ENCODE peak calls at places on chromosomes 12 and 14, in seven cellular contexts. One of them, this sample, is unnamed.

GRCh38 chr12:69898236-69898635 is 73.2 kb downstream of the MYRFL start:
- DNase-seq in activated CD4-positive, alpha-beta T cell treated with anti-CD3 and anti-CD28 coated beads, Interleukin-2, amount 50 U/mL, for 24 hours: no peak
- DNase-seq in pancreas: no peak
- DNase-seq in activated T-cell treated with anti-CD3 and anti-CD28 coated beads, Interleukin-2, amount 50 U/mL, for 4 hours: no peak
- DNase-seq in DMS79 treated with DMSO at 0.1 percent for 48 hours: no peak
- DNase-seq in H54: no peak
- DNase-seq in lower leg skin: no peak
- DNase-seq in this sample: no peak

GRCh38 chr12:83559650-83560049 is 872.9 kb downstream of the TMTC2 start:
- DNase-seq in activated CD4-positive, alpha-beta T cell treated with anti-CD3 and anti-CD28 coated beads, Interleukin-2, amount 50 U/mL, for 24 hours: no peak
- DNase-seq in pancreas: no peak
- DNase-seq in activated T-cell treated with anti-CD3 and anti-CD28 coated beads, Interleukin-2, amount 50 U/mL, for 4 hours: no peak
- DNase-seq in DMS79 treated with DMSO at 0.1 percent for 48 hours: no peak
- DNase-seq in H54: no peak
- DNase-seq in lower leg skin: no peak
- DNase-seq in this sample: no peak

GRCh38 chr14:64779472-64779871 is 75.2 kb downstream of the PLEKHG3 start:
- DNase-seq in activated CD4-positive, alpha-beta T cell treated with anti-CD3 and anti-CD28 coated beads, Interleukin-2, amount 50 U/mL, for 24 hours: no peak
- DNase-seq in pancreas: no peak
- DNase-seq in activated T-cell treated with anti-CD3 and anti-CD28 coated beads, Interleukin-2, amount 50 U/mL, for 4 hours: no peak
- DNase-seq in DMS79 treated with DMSO at 0.1 percent for 48 hours: no peak
- DNase-seq in H54: no peak
- DNase-seq in lower leg skin: no peak
- DNase-seq in this sample: no peak

GRCh38 chr12:24561411-24561871 is 387.5 kb downstream of the BCAT1 start:
- DNase-seq in activated CD4-positive, alpha-beta T cell treated with anti-CD3 and anti-CD28 coated beads, Interleukin-2, amount 50 U/mL, for 24 hours: no peak
- DNase-seq in pancreas: peak
- DNase-seq in activated T-cell treated with anti-CD3 and anti-CD28 coated beads, Interleukin-2, amount 50 U/mL, for 4 hours: no peak
- DNase-seq in DMS79 treated with DMSO at 0.1 percent for 48 hours: no peak
- DNase-seq in H54: no peak
- DNase-seq in lower leg skin: no peak
- DNase-seq in this sample: no peak

GRCh38 chr12:6165418-6165817 is 34.8 kb upstream of the CD9 start:
- DNase-seq in activated CD4-positive, alpha-beta T cell treated with anti-CD3 and anti-CD28 coated beads, Interleukin-2, amount 50 U/mL, for 24 hours: no peak
- DNase-seq in pancreas: no peak
- DNase-seq in activated T-cell treated with anti-CD3 and anti-CD28 coated beads, Interleukin-2, amount 50 U/mL, for 4 hours: no peak
- DNase-seq in DMS79 treated with DMSO at 0.1 percent for 48 hours: no peak
- DNase-seq in H54: no peak
- DNase-seq in lower leg skin: no peak
- DNase-seq in this sample: no peak

GRCh38 chr12:72081787-72082186 is 143.1 kb downstream of the TPH2 start:
- DNase-seq in activated CD4-positive, alpha-beta T cell treated with anti-CD3 and anti-CD28 coated beads, Interleukin-2, amount 50 U/mL, for 24 hours: no peak
- DNase-seq in pancreas: no peak
- DNase-seq in activated T-cell treated with anti-CD3 and anti-CD28 coated beads, Interleukin-2, amount 50 U/mL, for 4 hours: no peak
- DNase-seq in DMS79 treated with DMSO at 0.1 percent for 48 hours: no peak
- DNase-seq in H54: no peak
- DNase-seq in lower leg skin: no peak
- DNase-seq in this sample: no peak

GRCh38 chr12:15525414-15525813 is 203.1 kb downstream of the PTPRO start:
- DNase-seq in activated CD4-positive, alpha-beta T cell treated with anti-CD3 and anti-CD28 coated beads, Interleukin-2, amount 50 U/mL, for 24 hours: no peak
- DNase-seq in pancreas: no peak
- DNase-seq in activated T-cell treated with anti-CD3 and anti-CD28 coated beads, Interleukin-2, amount 50 U/mL, for 4 hours: no peak
- DNase-seq in DMS79 treated with DMSO at 0.1 percent for 48 hours: no peak
- DNase-seq in H54: no peak
- DNase-seq in lower leg skin: no peak
- DNase-seq in this sample: no peak

GRCh38 chr12:115375188-115375991 is 691.4 kb upstream of the TBX3 start:
- DNase-seq in activated CD4-positive, alpha-beta T cell treated with anti-CD3 and anti-CD28 coated beads, Interleukin-2, amount 50 U/mL, for 24 hours: no peak
- DNase-seq in pancreas: no peak
- DNase-seq in activated T-cell treated with anti-CD3 and anti-CD28 coated beads, Interleukin-2, amount 50 U/mL, for 4 hours: no peak
- DNase-seq in DMS79 treated with DMSO at 0.1 percent for 48 hours: no peak
- DNase-seq in H54: peak
- DNase-seq in lower leg skin: no peak
- DNase-seq in this sample: no peak

GRCh38 chr14:104371917-104372316 is 207.6 kb upstream of the C14orf180 start:
- DNase-seq in activated CD4-positive, alpha-beta T cell treated with anti-CD3 and anti-CD28 coated beads, Interleukin-2, amount 50 U/mL, for 24 hours: no peak
- DNase-seq in pancreas: no peak
- DNase-seq in activated T-cell treated with anti-CD3 and anti-CD28 coated beads, Interleukin-2, amount 50 U/mL, for 4 hours: no peak
- DNase-seq in DMS79 treated with DMSO at 0.1 percent for 48 hours: no peak
- DNase-seq in H54: no peak
- DNase-seq in lower leg skin: no peak
- DNase-seq in this sample: no peak

GRCh38 chr12:47672068-47672467 is 33.8 kb downstream of the RPAP3 start:
- DNase-seq in activated CD4-positive, alpha-beta T cell treated with anti-CD3 and anti-CD28 coated beads, Interleukin-2, amount 50 U/mL, for 24 hours: no peak
- DNase-seq in pancreas: no peak
- DNase-seq in activated T-cell treated with anti-CD3 and anti-CD28 coated beads, Interleukin-2, amount 50 U/mL, for 4 hours: no peak
- DNase-seq in DMS79 treated with DMSO at 0.1 percent for 48 hours: no peak
- DNase-seq in H54: no peak
- DNase-seq in lower leg skin: no peak
- DNase-seq in this sample: no peak

GRCh38 chr12:101209319-101210302 is at the start of gene SLC5A8:
- DNase-seq in activated CD4-positive, alpha-beta T cell treated with anti-CD3 and anti-CD28 coated beads, Interleukin-2, amount 50 U/mL, for 24 hours: no peak
- DNase-seq in pancreas: no peak
- DNase-seq in activated T-cell treated with anti-CD3 and anti-CD28 coated beads, Interleukin-2, amount 50 U/mL, for 4 hours: no peak
- DNase-seq in DMS79 treated with DMSO at 0.1 percent for 48 hours: peak
- DNase-seq in H54: no peak
- DNase-seq in lower leg skin: no peak
- DNase-seq in this sample: no peak

GRCh38 chr12:11752403-11753150 is 103.1 kb downstream of the ETV6 start:
- DNase-seq in activated CD4-positive, alpha-beta T cell treated with anti-CD3 and anti-CD28 coated beads, Interleukin-2, amount 50 U/mL, for 24 hours: no peak
- DNase-seq in pancreas: no peak
- DNase-seq in activated T-cell treated with anti-CD3 and anti-CD28 coated beads, Interleukin-2, amount 50 U/mL, for 4 hours: no peak
- DNase-seq in DMS79 treated with DMSO at 0.1 percent for 48 hours: no peak
- DNase-seq in H54: no peak
- DNase-seq in lower leg skin: no peak
- DNase-seq in this sample: no peak

GRCh38 chr12:54049164-54049563 is 4.5 kb upstream of the HOXC4 start:
- DNase-seq in activated CD4-positive, alpha-beta T cell treated with anti-CD3 and anti-CD28 coated beads, Interleukin-2, amount 50 U/mL, for 24 hours: no peak
- DNase-seq in pancreas: no peak
- DNase-seq in activated T-cell treated with anti-CD3 and anti-CD28 coated beads, Interleukin-2, amount 50 U/mL, for 4 hours: no peak
- DNase-seq in DMS79 treated with DMSO at 0.1 percent for 48 hours: no peak
- DNase-seq in H54: no peak
- DNase-seq in lower leg skin: no peak
- DNase-seq in this sample: no peak

GRCh38 chr12:6335451-6336078 is 6.3 kb downstream of the TNFRSF1A start:
- DNase-seq in activated CD4-positive, alpha-beta T cell treated with anti-CD3 and anti-CD28 coated beads, Interleukin-2, amount 50 U/mL, for 24 hours: peak
- DNase-seq in pancreas: peak
- DNase-seq in activated T-cell treated with anti-CD3 and anti-CD28 coated beads, Interleukin-2, amount 50 U/mL, for 4 hours: peak
- DNase-seq in DMS79 treated with DMSO at 0.1 percent for 48 hours: peak
- DNase-seq in H54: no peak
- DNase-seq in lower leg skin: peak
- DNase-seq in this sample: no peak

GRCh38 chr12:93698307-93699092 is 21.3 kb downstream of the CRADD start:
- DNase-seq in activated CD4-positive, alpha-beta T cell treated with anti-CD3 and anti-CD28 coated beads, Interleukin-2, amount 50 U/mL, for 24 hours: no peak
- DNase-seq in pancreas: no peak
- DNase-seq in activated T-cell treated with anti-CD3 and anti-CD28 coated beads, Interleukin-2, amount 50 U/mL, for 4 hours: no peak
- DNase-seq in DMS79 treated with DMSO at 0.1 percent for 48 hours: peak
- DNase-seq in H54: no peak
- DNase-seq in lower leg skin: no peak
- DNase-seq in this sample: no peak

GRCh38 chr12:49091056-49091835 is 3.4 kb downstream of the DHH start:
- DNase-seq in activated CD4-positive, alpha-beta T cell treated with anti-CD3 and anti-CD28 coated beads, Interleukin-2, amount 50 U/mL, for 24 hours: no peak
- DNase-seq in pancreas: no peak
- DNase-seq in activated T-cell treated with anti-CD3 and anti-CD28 coated beads, Interleukin-2, amount 50 U/mL, for 4 hours: no peak
- DNase-seq in DMS79 treated with DMSO at 0.1 percent for 48 hours: no peak
- DNase-seq in H54: no peak
- DNase-seq in lower leg skin: no peak
- DNase-seq in this sample: no peak

GRCh38 chr12:46240436-46240835 is 28.4 kb downstream of the SLC38A1 start:
- DNase-seq in activated CD4-positive, alpha-beta T cell treated with anti-CD3 and anti-CD28 coated beads, Interleukin-2, amount 50 U/mL, for 24 hours: no peak
- DNase-seq in pancreas: no peak
- DNase-seq in activated T-cell treated with anti-CD3 and anti-CD28 coated beads, Interleukin-2, amount 50 U/mL, for 4 hours: no peak
- DNase-seq in DMS79 treated with DMSO at 0.1 percent for 48 hours: no peak
- DNase-seq in H54: no peak
- DNase-seq in lower leg skin: no peak
- DNase-seq in this sample: no peak

GRCh38 chr12:105936496-105936895 is 202.3 kb downstream of the NUAK1 start:
- DNase-seq in activated CD4-positive, alpha-beta T cell treated with anti-CD3 and anti-CD28 coated beads, Interleukin-2, amount 50 U/mL, for 24 hours: no peak
- DNase-seq in pancreas: no peak
- DNase-seq in activated T-cell treated with anti-CD3 and anti-CD28 coated beads, Interleukin-2, amount 50 U/mL, for 4 hours: no peak
- DNase-seq in DMS79 treated with DMSO at 0.1 percent for 48 hours: no peak
- DNase-seq in H54: no peak
- DNase-seq in lower leg skin: no peak
- DNase-seq in this sample: no peak

GRCh38 chr14:72801381-72801812 is 92.5 kb downstream of the DPF3 start:
- DNase-seq in activated CD4-positive, alpha-beta T cell treated with anti-CD3 and anti-CD28 coated beads, Interleukin-2, amount 50 U/mL, for 24 hours: no peak
- DNase-seq in pancreas: no peak
- DNase-seq in activated T-cell treated with anti-CD3 and anti-CD28 coated beads, Interleukin-2, amount 50 U/mL, for 4 hours: no peak
- DNase-seq in DMS79 treated with DMSO at 0.1 percent for 48 hours: no peak
- DNase-seq in H54: peak
- DNase-seq in lower leg skin: no peak
- DNase-seq in this sample: peak

GRCh38 chr14:53470351-53471043 is 317.4 kb upstream of the DDHD1 start:
- DNase-seq in activated CD4-positive, alpha-beta T cell treated with anti-CD3 and anti-CD28 coated beads, Interleukin-2, amount 50 U/mL, for 24 hours: no peak
- DNase-seq in pancreas: no peak
- DNase-seq in activated T-cell treated with anti-CD3 and anti-CD28 coated beads, Interleukin-2, amount 50 U/mL, for 4 hours: no peak
- DNase-seq in DMS79 treated with DMSO at 0.1 percent for 48 hours: no peak
- DNase-seq in H54: no peak
- DNase-seq in lower leg skin: no peak
- DNase-seq in this sample: no peak

GRCh38 chr12:109270494-109270893 is 38.6 kb downstream of the FOXN4 start:
- DNase-seq in activated CD4-positive, alpha-beta T cell treated with anti-CD3 and anti-CD28 coated beads, Interleukin-2, amount 50 U/mL, for 24 hours: no peak
- DNase-seq in pancreas: no peak
- DNase-seq in activated T-cell treated with anti-CD3 and anti-CD28 coated beads, Interleukin-2, amount 50 U/mL, for 4 hours: no peak
- DNase-seq in DMS79 treated with DMSO at 0.1 percent for 48 hours: no peak
- DNase-seq in H54: no peak
- DNase-seq in lower leg skin: no peak
- DNase-seq in this sample: no peak

GRCh38 chr14:90276627-90277367 is 20.4 kb downstream of the PSMC1 start:
- DNase-seq in activated CD4-positive, alpha-beta T cell treated with anti-CD3 and anti-CD28 coated beads, Interleukin-2, amount 50 U/mL, for 24 hours: no peak
- DNase-seq in pancreas: no peak
- DNase-seq in activated T-cell treated with anti-CD3 and anti-CD28 coated beads, Interleukin-2, amount 50 U/mL, for 4 hours: no peak
- DNase-seq in DMS79 treated with DMSO at 0.1 percent for 48 hours: no peak
- DNase-seq in H54: peak
- DNase-seq in lower leg skin: no peak
- DNase-seq in this sample: no peak

GRCh38 chr14:31018057-31018645 is 7.3 kb upstream of the AP4S1 start:
- DNase-seq in activated CD4-positive, alpha-beta T cell treated with anti-CD3 and anti-CD28 coated beads, Interleukin-2, amount 50 U/mL, for 24 hours: no peak
- DNase-seq in pancreas: no peak
- DNase-seq in activated T-cell treated with anti-CD3 and anti-CD28 coated beads, Interleukin-2, amount 50 U/mL, for 4 hours: no peak
- DNase-seq in DMS79 treated with DMSO at 0.1 percent for 48 hours: no peak
- DNase-seq in H54: no peak
- DNase-seq in lower leg skin: no peak
- DNase-seq in this sample: no peak

GRCh38 chr12:122336015-122336946 is 70.0 kb upstream of the VPS33A start:
- DNase-seq in activated CD4-positive, alpha-beta T cell treated with anti-CD3 and anti-CD28 coated beads, Interleukin-2, amount 50 U/mL, for 24 hours: peak
- DNase-seq in pancreas: no peak
- DNase-seq in activated T-cell treated with anti-CD3 and anti-CD28 coated beads, Interleukin-2, amount 50 U/mL, for 4 hours: peak
- DNase-seq in DMS79 treated with DMSO at 0.1 percent for 48 hours: peak
- DNase-seq in H54: peak
- DNase-seq in lower leg skin: no peak
- DNase-seq in this sample: no peak

GRCh38 chr12:113861708-113862312 is 104.3 kb downstream of the RBM19 start:
- DNase-seq in activated CD4-positive, alpha-beta T cell treated with anti-CD3 and anti-CD28 coated beads, Interleukin-2, amount 50 U/mL, for 24 hours: no peak
- DNase-seq in pancreas: no peak
- DNase-seq in activated T-cell treated with anti-CD3 and anti-CD28 coated beads, Interleukin-2, amount 50 U/mL, for 4 hours: no peak
- DNase-seq in DMS79 treated with DMSO at 0.1 percent for 48 hours: no peak
- DNase-seq in H54: no peak
- DNase-seq in lower leg skin: no peak
- DNase-seq in this sample: no peak

GRCh38 chr14:77051101-77051500 is 22.6 kb upstream of the IRF2BPL start:
- DNase-seq in activated CD4-positive, alpha-beta T cell treated with anti-CD3 and anti-CD28 coated beads, Interleukin-2, amount 50 U/mL, for 24 hours: no peak
- DNase-seq in pancreas: no peak
- DNase-seq in activated T-cell treated with anti-CD3 and anti-CD28 coated beads, Interleukin-2, amount 50 U/mL, for 4 hours: no peak
- DNase-seq in DMS79 treated with DMSO at 0.1 percent for 48 hours: no peak
- DNase-seq in H54: no peak
- DNase-seq in lower leg skin: peak
- DNase-seq in this sample: no peak

GRCh38 chr12:112340235-112340634 is 42.0 kb downstream of the HECTD4 start:
- DNase-seq in activated CD4-positive, alpha-beta T cell treated with anti-CD3 and anti-CD28 coated beads, Interleukin-2, amount 50 U/mL, for 24 hours: no peak
- DNase-seq in pancreas: no peak
- DNase-seq in activated T-cell treated with anti-CD3 and anti-CD28 coated beads, Interleukin-2, amount 50 U/mL, for 4 hours: no peak
- DNase-seq in DMS79 treated with DMSO at 0.1 percent for 48 hours: no peak
- DNase-seq in H54: no peak
- DNase-seq in lower leg skin: no peak
- DNase-seq in this sample: no peak

GRCh38 chr14:94041551-94042346 is 15.6 kb downstream of the OTUB2 start:
- DNase-seq in activated CD4-positive, alpha-beta T cell treated with anti-CD3 and anti-CD28 coated beads, Interleukin-2, amount 50 U/mL, for 24 hours: no peak
- DNase-seq in pancreas: no peak
- DNase-seq in activated T-cell treated with anti-CD3 and anti-CD28 coated beads, Interleukin-2, amount 50 U/mL, for 4 hours: no peak
- DNase-seq in DMS79 treated with DMSO at 0.1 percent for 48 hours: no peak
- DNase-seq in H54: no peak
- DNase-seq in lower leg skin: no peak
- DNase-seq in this sample: no peak

This sample was measured in Panc1.